ENCODE peak calls at places on chromosomes 16 and 17, in four cellular contexts. A is SK-N-SH, C is prostate gland, H is HL-60. R is an unnamed sample.

GRCh38 chr17:70307430-70307829 is 138.1 kb downstream of the KCNJ2 start:
- DNase-seq in A (no peak), C (no peak), H (no peak), R (no peak)

GRCh38 chr16:86395477-86395876 is 114.8 kb upstream of the FOXF1 start:
- DNase-seq in A (no peak), C (no peak), H (no peak), R (no peak)

GRCh38 chr16:47065766-47066688 is 77.7 kb downstream of the NETO2 start:
- DNase-seq in A (no peak), C (no peak), H (no peak), R (peak)

GRCh38 chr17:17792551-17793377 is 44.0 kb downstream of the SREBF1 start:
- DNase-seq in A (peak), C (no peak), H (no peak), R (peak)

GRCh38 chr16:80614908-80615696 is 74.3 kb downstream of the DYNLRB2 start:
- DNase-seq in A (no peak), C (no peak), H (no peak), R (no peak)

GRCh38 chr16:30786115-30786935 is 680 bp downstream of the ZNF629 start:
- DNase-seq in A (peak), C (no peak), H (no peak), R (no peak)

GRCh38 chr16:20073203-20074088 is at the start of gene GPR139:
- DNase-seq in A (peak), C (no peak), H (no peak), R (no peak)

GRCh38 chr17:4724655-4725054 is 6.6 kb upstream of the MED11 start:
- DNase-seq in A (no peak), C (no peak), H (no peak), R (no peak)

GRCh38 chr16:58507195-58507962 is 7.4 kb downstream of the NDRG4 start:
- DNase-seq in A (no peak), C (no peak), H (no peak), R (peak)

GRCh38 chr17:41486809-41487530 is 2.7 kb downstream of the KRT36 start:
- DNase-seq in A (peak), C (no peak), H (no peak), R (peak)

GRCh38 chr16:84907575-84907974 is 87.8 kb downstream of the CRISPLD2 start:
- DNase-seq in A (no peak), C (no peak), H (peak), R (no peak)

GRCh38 chr17:46832945-46833839 is 14.7 kb upstream of the WNT3 start:
- DNase-seq in A (no peak), C (peak), H (no peak), R (peak)

GRCh38 chr16:74623214-74623842 is 16.4 kb upstream of the GLG1 start:
- DNase-seq in A (peak), C (no peak), H (no peak), R (no peak)

GRCh38 chr16:914453-914852 is 56.3 kb downstream of the LMF1 start:
- DNase-seq in A (no peak), C (no peak), H (peak), R (no peak)

GRCh38 chr16:3071655-3072054 is 6.2 kb downstream of the IL32 start:
- DNase-seq in A (no peak), C (no peak), H (no peak), R (peak)

GRCh38 chr17:77941004-77941403 is 17.5 kb upstream of the TNRC6C start:
- DNase-seq in A (no peak), C (no peak), H (no peak), R (no peak)

GRCh38 chr17:61815863-61816523 is 47.3 kb downstream of the BRIP1 start:
- DNase-seq in A (no peak), C (no peak), H (no peak), R (no peak)

GRCh38 chr17:62875296-62875695 is 67.2 kb upstream of the MARCHF10 start:
- DNase-seq in A (no peak), C (no peak), H (no peak), R (no peak)

GRCh38 chr16:27547134-27547533 is 2.6 kb downstream of the GTF3C1 start:
- DNase-seq in A (no peak), C (no peak), H (no peak), R (peak)

GRCh38 chr16:19410435-19411153 is 7.1 kb upstream of the TMC5 start:
- DNase-seq in A (peak), C (peak), H (no peak), R (peak)

GRCh38 chr16:353404-354285 is 1.1 kb upstream of the AXIN1 start:
- DNase-seq in A (no peak), C (no peak), H (no peak), R (peak)

GRCh38 chr17:77821114-77821513 is 137.4 kb upstream of the TNRC6C start:
- DNase-seq in A (peak), C (no peak), H (no peak), R (peak)

GRCh38 chr16:28609631-28610594 is at the start of gene SULT1A1:
- DNase-seq in A (peak), C (no peak), H (no peak), R (peak)

GRCh38 chr16:50309527-50310307 is 43.4 kb downstream of the ADCY7 start:
- DNase-seq in A (peak), C (no peak), H (no peak), R (peak)

GRCh38 chr16:47719713-47720112 is 258.6 kb downstream of the PHKB start:
- DNase-seq in A (no peak), C (no peak), H (no peak), R (no peak)

GRCh38 chr17:13600475-13601316 is 1.0 kb downstream of the HS3ST3A1 start:
- DNase-seq in A (peak), C (no peak), H (no peak), R (no peak)

GRCh38 chr17:39653662-39654331 is 11.4 kb upstream of the TCAP start:
- DNase-seq in A (peak), C (peak), H (peak), R (peak)

GRCh38 chr17:38449364-38449763 is 21.1 kb downstream of the ARHGAP23 start:
- DNase-seq in A (no peak), C (peak), H (no peak), R (no peak)

GRCh38 chr16:3036726-3037315 is at the start of gene BICDL2:
- DNase-seq in A (no peak), C (no peak), H (no peak), R (no peak)

GRCh38 chr17:2926019-2926650 is 129.9 kb downstream of the RAP1GAP2 start:
- DNase-seq in A (peak), C (no peak), H (peak), R (no peak)

DNA sequence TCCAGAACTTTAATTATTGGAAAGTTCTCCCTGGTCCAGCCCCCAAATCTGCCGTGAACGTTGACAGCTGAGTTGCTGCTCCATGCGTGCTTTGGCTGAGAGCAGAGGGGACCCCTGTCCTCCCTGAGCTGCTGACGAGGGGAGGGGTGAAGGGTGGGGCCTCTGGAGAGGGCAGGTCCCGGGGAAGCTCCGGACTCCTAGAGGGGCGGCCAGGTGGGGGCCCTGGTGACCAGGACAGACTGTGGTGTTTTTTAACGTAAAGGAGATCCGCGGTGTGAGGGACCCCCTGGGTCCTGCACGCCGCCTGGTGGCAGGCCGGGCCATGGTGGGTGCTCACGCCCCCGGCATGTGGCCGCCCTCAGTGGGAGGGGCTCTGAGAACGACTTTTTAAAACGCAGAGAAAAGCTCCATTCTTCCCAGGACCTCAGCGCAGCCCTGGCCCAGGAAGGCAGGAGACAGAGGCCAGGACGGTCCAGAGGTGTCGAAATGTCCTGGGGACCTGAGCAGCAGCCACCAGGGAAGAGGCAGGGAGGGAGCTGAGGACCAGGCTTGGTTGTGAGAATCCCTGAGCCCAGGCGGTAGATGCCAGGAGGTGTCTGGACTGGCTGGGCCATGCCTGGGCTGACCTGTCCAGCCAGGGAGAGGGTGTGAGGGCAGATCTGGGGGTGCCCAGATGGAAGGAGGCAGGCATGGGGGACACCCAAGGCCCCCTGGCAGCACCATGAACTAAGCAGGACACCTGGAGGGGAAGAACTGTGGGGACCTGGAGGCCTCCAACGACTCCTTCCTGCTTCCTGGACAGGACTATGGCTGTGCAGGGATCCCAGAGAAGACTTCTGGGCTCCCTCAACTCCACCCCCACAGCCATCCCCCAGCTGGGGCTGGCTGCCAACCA is at the start of gene MC1R:
- DNase-seq in A (peak), C (no peak), H (no peak), R (no peak)
- TF ChIP-seq POLR2AphosphoS5 in A (no peak), C (no peak), H (no peak), R (no peak)

DNA sequence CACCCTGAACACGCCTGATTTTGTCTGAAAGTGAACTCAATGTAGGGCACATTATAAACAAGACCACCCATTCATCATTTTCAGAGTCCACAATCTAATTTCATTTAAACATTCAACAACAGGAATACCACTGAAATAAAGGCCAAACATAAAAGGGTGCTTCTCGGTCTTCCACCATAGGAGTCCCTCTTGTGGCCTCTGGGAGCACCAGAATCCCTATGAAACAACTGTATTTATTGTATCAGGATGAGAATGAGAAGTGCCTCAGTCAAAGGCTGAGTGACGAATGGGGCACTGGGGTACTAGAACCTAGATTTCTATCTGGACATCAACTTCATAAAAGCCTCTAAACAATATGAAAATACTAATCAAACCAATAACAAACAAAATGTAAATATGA is 40.4 kb downstream of the NXPH3 start:
- DNase-seq in A (no peak), C (no peak), H (no peak), R (no peak)
- TF ChIP-seq CTCF in A (peak), C (no peak), H (no peak), R (no peak)

GRCh38 chr16:29644973-29645698 is 17.9 kb upstream of the SPN start:
- DNase-seq in A (no peak), C (no peak), H (no peak), R (no peak)
- TF ChIP-seq POLR2AphosphoS5 in A (no peak), C (no peak), H (no peak), R (no peak)

GRCh38 chr16:57187508-57187854 is 1.4 kb downstream of the RSPRY1 start:
- DNase-seq in A (no peak), C (no peak), H (no peak), R (no peak)
- TF ChIP-seq CTCF in A (no peak), C (no peak), H (no peak), R (no peak)

GRCh38 chr16:78390070-78390469 is 290.6 kb downstream of the WWOX start:
- DNase-seq in A (no peak), C (no peak), H (no peak), R (no peak)
- TF ChIP-seq POLR2AphosphoS5 in A (no peak), C (no peak), H (no peak), R (no peak)

DNA sequence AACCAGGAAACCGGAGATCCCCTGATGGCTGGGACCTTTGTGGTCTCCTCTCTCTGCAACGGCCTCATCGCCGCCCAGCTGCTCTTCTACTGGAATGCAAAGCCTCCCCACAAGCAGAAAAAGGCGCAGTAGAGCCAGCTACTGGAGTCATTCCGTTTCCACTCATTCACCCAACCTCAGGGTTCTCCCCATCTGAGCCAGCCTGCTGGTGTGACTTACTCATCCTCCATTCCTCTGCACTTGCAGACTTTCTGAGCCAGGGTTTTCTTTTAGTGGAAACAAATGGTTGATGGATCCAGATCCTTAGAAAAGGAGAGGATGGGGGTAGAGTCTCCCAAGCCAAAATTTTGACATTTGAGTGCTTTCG is 2.5 kb downstream of the SOX15 start:
- DNase-seq in A (no peak), C (no peak), H (no peak), R (no peak)
- TF ChIP-seq CTCF in A (peak), C (no peak), H (no peak), R (no peak)

GRCh38 chr17:73091770-73092517 is 544 bp downstream of the SLC39A11 start:
- DNase-seq in A (no peak), C (peak), H (peak), R (peak)

GRCh38 chr17:73089918-73090317 is 2.6 kb downstream of the SLC39A11 start:
- DNase-seq in A (no peak), C (peak), H (no peak), R (no peak)

GRCh38 chr17:73089322-73089721 is 3.2 kb downstream of the SLC39A11 start:
- DNase-seq in A (no peak), C (no peak), H (no peak), R (no peak)

GRCh38 chr17:73091410-73091769 is 1.1 kb downstream of the SLC39A11 start:
- DNase-seq in A (no peak), C (no peak), H (no peak), R (no peak)

GRCh38 chr17:73090396-73091202 is 1.9 kb downstream of the SLC39A11 start:
- DNase-seq in A (no peak), C (no peak), H (no peak), R (no peak)
- TF ChIP-seq POLR2AphosphoS5 in A (no peak), C (no peak), H (no peak), R (no peak)

GRCh38 chr16:71367243-71367976 is 8.9 kb downstream of the CALB2 start:
- DNase-seq in A (peak), C (no peak), H (peak), R (no peak)
- TF ChIP-seq CTCF in A (peak), C (no peak), H (peak), R (peak)

R was measured in spleen.